ENCODE peak calls at places on chromosome 2, in ten cellular contexts. X is suprapubic skin; U is esophagus squamous epithelium; M is effector CD8-positive, alpha-beta T cell; K is BJ; N is stimulated activated CD4-positive, alpha-beta T cell treated with anti-CD3 and anti-CD28 coated beads, Interleukin-1b, Interleukin-23, amount 100 ng/mL, for 24 hours; C is cardiac muscle cell; A is GM12864; R is amniotic stem cell; J is cardiac fibroblast. Q is an unnamed sample.

GRCh38 chr2:11752906-11753305 is 6.5 kb downstream of the LPIN1 start:
- DNase-seq in M (no peak), U (no peak), A (no peak), K (no peak), N (no peak), R (no peak), X (no peak), C (peak), J (no peak), Q (no peak)

GRCh38 chr2:69026026-69026425 is 13.0 kb downstream of the ANTXR1 start:
- DNase-seq in R (no peak), U (no peak), X (no peak), C (no peak), M (no peak), A (no peak), K (no peak), N (no peak), J (peak), Q (peak)

GRCh38 chr2:85802337-85803103 is 48.7 kb downstream of the ATOH8 start:
- DNase-seq in X (peak), M (no peak), C (no peak), A (no peak), K (no peak), J (no peak), U (no peak), N (no peak), R (no peak), Q (no peak)

GRCh38 chr2:43255249-43255960 is 29.0 kb upstream of the ZFP36L2 start:
- DNase-seq in U (no peak), X (no peak), K (no peak), J (peak), C (peak), R (no peak), N (no peak), M (no peak), A (no peak), Q (no peak)

GRCh38 chr2:47310801-47311560 is 92.0 kb upstream of the MSH2 start:
- DNase-seq in N (no peak), K (no peak), M (no peak), J (no peak), R (no peak), C (no peak), A (no peak), U (no peak), X (peak), Q (no peak)

GRCh38 chr2:205148756-205149155 is 533.5 kb upstream of the NRP2 start:
- DNase-seq in R (no peak), C (no peak), M (no peak), J (no peak), A (no peak), U (no peak), K (no peak), X (no peak), N (no peak), Q (no peak)

GRCh38 chr2:61905372-61906186 is at the start of gene COMMD1:
- DNase-seq in X (peak), C (peak), A (peak), R (peak), K (peak), N (peak), U (no peak), M (peak), J (peak), Q (peak)

GRCh38 chr2:40273623-40274236 is 178.2 kb downstream of the SLC8A1 start:
- DNase-seq in N (no peak), J (peak), R (no peak), C (no peak), A (no peak), U (no peak), K (no peak), M (no peak), X (no peak), Q (no peak)

GRCh38 chr2:149908731-149909690 is 321.4 kb upstream of the MMADHC start:
- DNase-seq in U (no peak), C (no peak), M (no peak), K (no peak), X (no peak), N (no peak), J (peak), R (no peak), A (no peak), Q (no peak)

GRCh38 chr2:191030521-191031154 is 16.7 kb upstream of the STAT1 start:
- DNase-seq in M (no peak), U (no peak), K (no peak), X (no peak), C (peak), N (no peak), J (peak), R (no peak), A (no peak), Q (peak)

GRCh38 chr2:25123682-25124081 is 44.7 kb downstream of the POMC start:
- DNase-seq in M (no peak), K (no peak), C (no peak), R (no peak), J (no peak), U (no peak), A (no peak), N (no peak), X (no peak), Q (no peak)

GRCh38 chr2:230205034-230205433 is 14.8 kb downstream of the SP110 start:
- DNase-seq in A (no peak), C (no peak), K (no peak), U (no peak), N (no peak), X (no peak), M (no peak), R (no peak), J (no peak), Q (no peak)

GRCh38 chr2:168203762-168204693 is 43.4 kb downstream of the STK39 start:
- DNase-seq in A (no peak), N (no peak), R (no peak), C (peak), M (no peak), J (peak), K (no peak), U (no peak), X (no peak), Q (no peak)

GRCh38 chr2:234422242-234422641 is 74.6 kb downstream of the ARL4C start:
- DNase-seq in M (no peak), U (no peak), A (no peak), R (peak), J (peak), X (no peak), K (peak), C (no peak), N (no peak), Q (peak)

GRCh38 chr2:201960300-201960699 is 73.4 kb upstream of the FZD7 start:
- DNase-seq in A (no peak), J (no peak), K (no peak), N (no peak), R (no peak), C (no peak), X (no peak), U (no peak), M (no peak), Q (no peak)

GRCh38 chr2:7013761-7014160 is 96.5 kb downstream of the RNF144A start:
- DNase-seq in N (no peak), X (no peak), M (no peak), J (no peak), A (no peak), K (no peak), U (no peak), C (no peak), R (no peak), Q (no peak)

GRCh38 chr2:217366246-217366645 is 506.4 kb upstream of the TNP1 start:
- DNase-seq in M (no peak), U (no peak), C (no peak), A (no peak), K (no peak), R (no peak), N (no peak), X (no peak), J (no peak), Q (no peak)

GRCh38 chr2:226187601-226188000 is 612.0 kb downstream of the IRS1 start:
- DNase-seq in J (peak), K (peak), R (peak), X (no peak), N (no peak), C (no peak), M (no peak), U (no peak), A (no peak), Q (no peak)

GRCh38 chr2:38215511-38215910 is 139.6 kb upstream of the CYP1B1 start:
- DNase-seq in R (no peak), C (no peak), J (no peak), K (no peak), U (no peak), N (no peak), A (no peak), X (no peak), M (no peak), Q (no peak)

GRCh38 chr2:71223767-71224333 is 3.1 kb downstream of the PAIP2B start:
- DNase-seq in K (no peak), U (no peak), R (no peak), J (peak), A (no peak), C (peak), X (no peak), M (no peak), N (no peak), Q (peak)

GRCh38 chr2:128375454-128375853 is 56.8 kb upstream of the HS6ST1 start:
- DNase-seq in J (no peak), R (no peak), U (no peak), A (no peak), K (no peak), M (no peak), C (no peak), N (no peak), X (peak), Q (no peak)

GRCh38 chr2:118535171-118535817 is 312.2 kb downstream of the EN1 start:
- DNase-seq in U (no peak), X (no peak), K (no peak), A (no peak), C (no peak), J (no peak), M (no peak), N (no peak), R (no peak), Q (no peak)

GRCh38 chr2:157839162-157839801 is 36.8 kb downstream of the ACVR1 start:
- DNase-seq in M (no peak), C (peak), X (no peak), J (peak), U (no peak), K (no peak), A (no peak), R (no peak), N (no peak), Q (no peak)

GRCh38 chr2:26840937-26841610 is 6.9 kb upstream of the DPYSL5 start:
- DNase-seq in U (no peak), K (no peak), R (no peak), N (no peak), X (no peak), A (no peak), C (no peak), M (no peak), J (no peak), Q (no peak)

GRCh38 chr2:201807452-201807980 is 1.2 kb downstream of the CDK15 start:
- DNase-seq in K (no peak), X (no peak), A (no peak), C (no peak), N (no peak), R (peak), U (no peak), J (peak), M (no peak), Q (no peak)

Q was measured in lung microvascular endothelial cell.